ENCODE peak calls at places on chromosome 1, in six cellular contexts. Y, I, Q, S, P and C are unnamed samples.

GRCh38 chr1:85049735-85050166 is 1.5 kb upstream of the MCOLN3 start:
- DNase-seq in S (no peak), P (no peak), Q (no peak), I (no peak), Y (no peak), C (no peak)

GRCh38 chr1:205680073-205680851 is at the start of gene SLC45A3:
- DNase-seq in Q (peak), P (peak), Y (no peak), I (peak), S (peak), C (peak)

GRCh38 chr1:77514871-77515776 is 167.3 kb downstream of the ZZZ3 start:
- DNase-seq in S (peak), Q (no peak), I (no peak), P (no peak), Y (peak), C (no peak)

GRCh38 chr1:66679140-66679539 is 73.1 kb upstream of the DYNLT5 start:
- DNase-seq in Y (no peak), S (no peak), I (no peak), Q (no peak), P (no peak), C (no peak)

GRCh38 chr1:171486048-171486519 is 754 bp downstream of the PRRC2C start:
- DNase-seq in Q (no peak), I (peak), Y (peak), S (no peak), P (peak), C (peak)

GRCh38 chr1:7589080-7589735 is 181.9 kb upstream of the VAMP3 start:
- DNase-seq in P (no peak), Q (no peak), S (peak), I (no peak), Y (no peak), C (no peak)

GRCh38 chr1:203325004-203325417 is 19.7 kb downstream of the BTG2 start:
- DNase-seq in S (peak), Q (no peak), P (no peak), I (peak), Y (no peak), C (no peak)

GRCh38 chr1:64469977-64470669 is at the start of gene CACHD1:
- DNase-seq in Y (peak), P (peak), I (peak), S (peak), Q (peak), C (peak)

GRCh38 chr1:80632284-80632683 is 1168.5 kb upstream of the ADGRL2 start:
- DNase-seq in S (no peak), I (no peak), P (no peak), Y (no peak), Q (no peak), C (no peak)

GRCh38 chr1:9630331-9631081 is 21.0 kb upstream of the PIK3CD start:
- DNase-seq in I (no peak), Q (no peak), Y (no peak), S (no peak), P (no peak), C (no peak)

GRCh38 chr1:9626201-9626608 is 25.3 kb upstream of the PIK3CD start:
- DNase-seq in S (no peak), I (no peak), Y (no peak), Q (no peak), P (no peak), C (no peak)

GRCh38 chr1:9628541-9629444 is 22.7 kb upstream of the PIK3CD start:
- DNase-seq in S (no peak), P (no peak), I (no peak), Q (no peak), Y (no peak), C (no peak)

GRCh38 chr1:9631613-9632012 is 19.9 kb upstream of the PIK3CD start:
- DNase-seq in Y (no peak), I (no peak), Q (no peak), S (no peak), P (no peak), C (no peak)

GRCh38 chr1:9629445-9630201 is 21.9 kb upstream of the PIK3CD start:
- DNase-seq in P (peak), Y (no peak), Q (no peak), S (peak), I (peak), C (peak)
- TF ChIP-seq POLR2A in P (no peak), Y (no peak), Q (no peak), S (no peak), I (no peak), C (no peak)

GRCh38 chr1:193105821-193106177 is 585 bp upstream of the GLRX2 start:
- DNase-seq in S (no peak), P (no peak), Y (no peak), Q (no peak), I (no peak), C (no peak)
- TF ChIP-seq POLR2A in S (no peak), P (no peak), Y (no peak), Q (no peak), I (no peak), C (no peak)

DNA sequence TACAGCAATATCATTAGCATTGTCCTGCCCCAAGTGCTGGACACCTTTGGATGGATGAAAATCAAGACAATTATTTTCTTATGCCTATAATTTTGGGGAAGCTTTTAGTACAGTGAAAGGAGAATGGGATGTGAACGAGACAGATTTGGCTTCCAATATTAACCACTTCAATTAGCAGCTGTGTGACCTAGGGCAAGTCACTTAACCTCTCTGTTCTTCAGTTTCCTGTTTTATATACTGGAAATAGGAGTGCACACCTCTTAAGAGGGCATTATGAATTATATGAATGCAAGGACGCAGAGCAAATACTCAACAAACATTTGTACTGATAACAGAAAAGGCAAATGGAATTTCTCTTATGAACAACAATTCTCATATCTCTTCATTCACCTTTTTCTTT is 18.5 kb downstream of the CYP2J2 start:
- DNase-seq in Q (no peak), S (no peak), I (no peak), P (no peak), Y (no peak), C (no peak)
- TF ChIP-seq POLR2A in Q (no peak), S (no peak), I (no peak), P (no peak), Y (no peak), C (no peak)

GRCh38 chr1:181126871-181127587 is 38.5 kb downstream of the IER5 start:
- DNase-seq in S (no peak), I (peak), P (peak), Q (no peak), Y (no peak), C (no peak)

GRCh38 chr1:181127898-181128453 is 39.5 kb downstream of the IER5 start:
- DNase-seq in S (no peak), I (no peak), Y (peak), P (no peak), Q (no peak), C (no peak)

GRCh38 chr1:181129771-181130606 is 41.5 kb downstream of the IER5 start:
- DNase-seq in I (no peak), S (no peak), Y (no peak), P (no peak), Q (no peak), C (no peak)

GRCh38 chr1:181131255-181131901 is 42.9 kb downstream of the IER5 start:
- DNase-seq in I (no peak), P (no peak), S (no peak), Y (no peak), Q (no peak), C (no peak)

GRCh38 chr1:181128592-181129497 is 40.3 kb downstream of the IER5 start:
- DNase-seq in Y (no peak), I (peak), P (no peak), Q (no peak), S (no peak), C (no peak)
- TF ChIP-seq POLR2A in Y (no peak), I (no peak), P (no peak), Q (peak), S (no peak), C (no peak)

DNA sequence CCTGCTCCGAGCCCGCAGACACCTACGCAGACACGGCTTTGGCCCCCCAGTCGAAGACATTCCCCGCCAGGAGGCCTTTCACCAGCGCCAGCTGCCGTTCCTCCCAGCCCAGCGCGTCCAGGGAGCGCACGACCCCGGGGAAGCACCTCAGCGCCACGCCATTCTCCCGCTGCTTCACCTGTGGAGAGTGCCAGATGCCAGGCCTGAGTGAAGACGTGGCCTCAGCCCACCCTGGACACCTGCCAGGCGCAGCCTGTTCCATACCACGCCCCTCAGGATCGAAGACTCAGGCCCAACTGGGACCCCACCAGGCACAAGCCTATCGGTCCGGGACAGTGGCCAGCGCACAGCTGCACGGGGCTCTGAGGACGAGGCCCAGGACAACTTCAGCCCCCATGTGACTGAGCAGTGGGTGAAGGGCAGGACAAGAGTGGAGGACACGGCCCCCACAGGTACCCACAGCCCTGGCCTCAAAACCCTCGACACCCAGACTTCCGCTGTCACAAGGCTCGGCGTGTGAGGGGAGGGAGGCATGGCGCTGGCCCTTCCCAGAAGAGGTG is 13.5 kb downstream of the PANK4 start:
- DNase-seq in Y (no peak), P (no peak), Q (no peak), S (no peak), I (no peak), C (no peak)
- TF ChIP-seq POLR2A in Y (no peak), P (no peak), Q (no peak), S (no peak), I (no peak), C (no peak)

GRCh38 chr1:87333692-87334347 is 5.1 kb downstream of the LMO4 start:
- DNase-seq in S (no peak), Q (no peak), P (no peak), I (no peak), Y (peak), C (no peak)

GRCh38 chr1:87330954-87331318 is 2.3 kb downstream of the LMO4 start:
- DNase-seq in Y (no peak), P (no peak), I (no peak), S (no peak), Q (no peak), C (no peak)

GRCh38 chr1:87330201-87330953 is 1.7 kb downstream of the LMO4 start:
- DNase-seq in Y (peak), Q (no peak), I (peak), P (peak), S (peak), C (peak)

GRCh38 chr1:87329756-87330200 is 1.1 kb downstream of the LMO4 start:
- DNase-seq in Q (no peak), Y (peak), S (no peak), P (no peak), I (no peak), C (no peak)

GRCh38 chr1:87331319-87332269 is 2.9 kb downstream of the LMO4 start:
- DNase-seq in P (peak), S (peak), Q (no peak), Y (peak), I (peak), C (peak)
- TF ChIP-seq POLR2A in P (no peak), S (no peak), Q (no peak), Y (no peak), I (peak), C (peak)

GRCh38 chr1:114581335-114582287 is at the start of gene BCAS2:
- DNase-seq in P (peak), I (peak), S (peak), Y (peak), Q (peak), C (peak)
- TF ChIP-seq POLR2A in P (peak), I (peak), S (peak), Y (peak), Q (peak), C (no peak)

GRCh38 chr1:2214541-2215241 is 13.4 kb upstream of the SKI start:
- DNase-seq in S (peak), I (peak), P (no peak), Q (no peak), Y (no peak), C (peak)

GRCh38 chr1:2213576-2214505 is 14.3 kb upstream of the SKI start:
- DNase-seq in Y (peak), I (peak), S (peak), Q (no peak), P (no peak), C (peak)

GRCh38 chr1:2212167-2212541 is 16.0 kb upstream of the SKI start:
- DNase-seq in Q (no peak), S (no peak), I (peak), Y (peak), P (no peak), C (peak)

GRCh38 chr1:2210786-2211185 is 16.2 kb upstream of the FAAP20 start:
- DNase-seq in P (no peak), I (no peak), Y (no peak), Q (no peak), S (peak), C (no peak)

GRCh38 chr1:2212542-2213491 is 15.3 kb upstream of the SKI start:
- DNase-seq in P (peak), Q (no peak), S (peak), Y (peak), I (peak), C (peak)
- TF ChIP-seq POLR2A in P (no peak), Q (no peak), S (peak), Y (peak), I (peak), C (peak)

DNA sequence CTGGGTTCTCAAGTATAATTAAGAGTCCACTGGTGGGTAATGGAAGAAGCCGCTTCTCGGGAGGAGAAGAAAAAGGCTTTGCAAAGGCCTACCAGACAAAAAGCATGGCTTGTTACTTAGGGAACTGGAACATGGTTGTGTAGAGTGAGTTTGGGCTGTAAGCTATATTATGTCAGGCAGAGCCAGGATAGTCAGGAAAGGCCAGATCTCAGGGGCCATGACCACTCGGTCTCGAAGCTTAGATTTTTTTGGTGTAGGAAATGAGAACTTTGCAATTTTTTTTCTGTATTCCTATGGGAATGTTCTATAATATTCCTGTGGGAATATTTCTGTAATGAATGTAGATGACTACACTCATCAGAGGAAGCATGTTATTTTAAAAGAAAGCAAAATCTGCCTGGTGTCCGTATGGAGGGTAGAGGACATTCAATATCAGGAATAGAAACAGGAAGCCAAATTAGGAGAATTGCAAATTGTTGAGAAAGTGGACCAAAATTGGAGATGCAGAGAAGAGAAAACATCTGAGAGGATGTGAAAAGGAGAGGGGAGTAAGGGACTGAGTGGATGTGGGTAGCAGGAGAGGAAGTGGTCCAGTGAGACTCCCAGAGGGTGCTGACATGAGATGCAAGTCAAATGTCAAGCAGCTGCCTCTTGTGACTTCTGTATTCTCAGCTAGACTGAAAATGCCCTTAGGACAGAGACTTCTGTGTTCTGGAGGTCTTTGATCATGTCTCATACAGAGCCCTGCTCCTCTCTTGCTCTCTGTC is 45.2 kb upstream of the HAO2 start:
- DNase-seq in P (no peak), I (no peak), S (no peak), Y (no peak), Q (peak), C (no peak)
- TF ChIP-seq POLR2A in P (no peak), I (no peak), S (no peak), Y (no peak), Q (no peak), C (no peak)

DNA sequence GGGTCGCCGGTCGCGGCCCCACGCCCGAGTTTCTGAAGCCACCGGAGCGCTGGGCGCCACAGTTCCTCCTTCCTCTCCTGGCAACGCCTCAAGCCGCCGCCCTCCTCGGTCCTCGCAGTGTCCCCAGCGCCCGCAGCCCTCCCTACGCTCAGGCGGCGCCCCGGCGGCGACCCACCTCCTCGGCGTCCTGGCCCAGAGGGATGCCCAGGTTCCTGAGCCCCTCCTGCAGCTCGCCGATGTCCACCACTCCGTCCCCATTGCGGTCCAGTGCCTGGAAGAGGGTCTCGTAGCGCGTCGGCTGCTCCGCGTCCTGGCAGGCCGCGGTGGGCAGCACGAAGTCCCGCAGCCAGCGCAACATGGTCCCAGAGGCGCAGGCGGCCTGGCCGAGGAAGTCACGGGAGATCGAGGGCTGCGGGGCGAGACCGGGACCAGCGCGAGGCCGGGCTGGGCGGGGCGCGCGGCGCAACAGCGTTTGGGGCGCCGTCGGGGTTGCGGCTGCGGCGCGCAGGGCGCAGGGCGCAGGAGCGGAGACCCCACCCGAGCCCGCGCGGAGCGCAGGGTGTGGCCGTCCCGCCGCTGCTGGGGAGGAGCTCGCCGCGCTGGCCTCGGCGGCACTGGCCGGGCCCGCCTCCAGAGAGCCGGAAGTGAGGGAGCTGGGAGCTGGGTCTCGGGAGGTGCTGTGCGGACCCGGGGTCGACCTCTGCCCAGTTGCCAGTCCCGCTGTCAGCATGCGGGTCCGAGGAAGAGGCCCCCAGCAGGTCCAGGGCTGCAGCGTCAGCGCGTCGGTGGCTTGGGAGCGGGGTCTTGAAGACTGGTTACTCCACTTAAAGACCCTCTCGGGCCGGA is at the start of gene SLC25A24:
- DNase-seq in S (peak), Q (peak), Y (peak), P (peak), I (peak), C (peak)
- TF ChIP-seq POLR2A in S (no peak), Q (no peak), Y (no peak), P (peak), I (peak), C (peak)